ENCODE peak calls at places on chromosome 3, in four cellular contexts. One of them, this sample, is unnamed.

GRCh38 chr3:126672741-126673140 is 17.8 kb upstream of the TXNRD3 start:
- DNase-seq in transverse colon: no peak
- DNase-seq in breast epithelium: no peak
- DNase-seq in GM23338: no peak
- DNase-seq in this sample: no peak

GRCh38 chr3:137103739-137104138 is 146.0 kb downstream of the IL20RB start:
- DNase-seq in transverse colon: no peak
- DNase-seq in breast epithelium: no peak
- DNase-seq in GM23338: no peak
- DNase-seq in this sample: no peak

GRCh38 chr3:45330500-45331295 is 57.7 kb upstream of the LARS2 start:
- DNase-seq in transverse colon: no peak
- DNase-seq in breast epithelium: no peak
- DNase-seq in GM23338: no peak
- DNase-seq in this sample: no peak

GRCh38 chr3:73719877-73720276 is 95.1 kb upstream of the PDZRN3 start:
- DNase-seq in transverse colon: peak; percentile 54
- DNase-seq in breast epithelium: no peak
- DNase-seq in GM23338: no peak
- DNase-seq in this sample: no peak

GRCh38 chr3:44228894-44229293 is 12.8 kb upstream of the TOPAZ1 start:
- DNase-seq in transverse colon: no peak
- DNase-seq in breast epithelium: no peak
- DNase-seq in GM23338: no peak
- DNase-seq in this sample: no peak

GRCh38 chr3:42581400-42581708 is 413 bp downstream of the SEC22C start:
- DNase-seq in transverse colon: no peak
- DNase-seq in breast epithelium: no peak
- DNase-seq in GM23338: no peak
- DNase-seq in this sample: no peak

GRCh38 chr3:150521458-150521857 is 24.8 kb downstream of the SERP1 start:
- DNase-seq in transverse colon: no peak
- DNase-seq in breast epithelium: no peak
- DNase-seq in GM23338: no peak
- DNase-seq in this sample: no peak

GRCh38 chr3:124592658-124593441 is 137.4 kb upstream of the UMPS start:
- DNase-seq in transverse colon: peak; percentile 59
- DNase-seq in breast epithelium: no peak
- DNase-seq in GM23338: peak; percentile 72
- DNase-seq in this sample: no peak

GRCh38 chr3:146421814-146422748 is 47.3 kb downstream of the PLSCR2 start:
- DNase-seq in transverse colon: no peak
- DNase-seq in breast epithelium: no peak
- DNase-seq in GM23338: no peak
- DNase-seq in this sample: peak; percentile 59

GRCh38 chr3:134485075-134485536 is 679 bp downstream of the ANAPC13 start:
- DNase-seq in transverse colon: peak; percentile 44
- DNase-seq in breast epithelium: no peak
- DNase-seq in GM23338: peak; percentile 38
- DNase-seq in this sample: no peak
- TF ChIP-seq POLR2AphosphoS5 in transverse colon: no peak
- TF ChIP-seq POLR2AphosphoS5 in breast epithelium: no peak
- TF ChIP-seq POLR2AphosphoS5 in GM23338: no peak
- TF ChIP-seq POLR2AphosphoS5 in this sample: no peak

GRCh38 chr3:52043750-52044149 is 12.6 kb downstream of the DUSP7 start:
- DNase-seq in transverse colon: no peak
- DNase-seq in breast epithelium: no peak
- DNase-seq in GM23338: no peak
- DNase-seq in this sample: no peak

GRCh38 chr3:52046186-52046913 is 10.0 kb downstream of the DUSP7 start:
- DNase-seq in transverse colon: no peak
- DNase-seq in breast epithelium: no peak
- DNase-seq in GM23338: no peak
- DNase-seq in this sample: no peak

GRCh38 chr3:52046914-52047239 is 9.5 kb downstream of the DUSP7 start:
- DNase-seq in transverse colon: no peak
- DNase-seq in breast epithelium: no peak
- DNase-seq in GM23338: no peak
- DNase-seq in this sample: no peak

GRCh38 chr3:52047295-52047960 is 8.9 kb downstream of the DUSP7 start:
- DNase-seq in transverse colon: no peak
- DNase-seq in breast epithelium: no peak
- DNase-seq in GM23338: no peak
- DNase-seq in this sample: no peak

DNA sequence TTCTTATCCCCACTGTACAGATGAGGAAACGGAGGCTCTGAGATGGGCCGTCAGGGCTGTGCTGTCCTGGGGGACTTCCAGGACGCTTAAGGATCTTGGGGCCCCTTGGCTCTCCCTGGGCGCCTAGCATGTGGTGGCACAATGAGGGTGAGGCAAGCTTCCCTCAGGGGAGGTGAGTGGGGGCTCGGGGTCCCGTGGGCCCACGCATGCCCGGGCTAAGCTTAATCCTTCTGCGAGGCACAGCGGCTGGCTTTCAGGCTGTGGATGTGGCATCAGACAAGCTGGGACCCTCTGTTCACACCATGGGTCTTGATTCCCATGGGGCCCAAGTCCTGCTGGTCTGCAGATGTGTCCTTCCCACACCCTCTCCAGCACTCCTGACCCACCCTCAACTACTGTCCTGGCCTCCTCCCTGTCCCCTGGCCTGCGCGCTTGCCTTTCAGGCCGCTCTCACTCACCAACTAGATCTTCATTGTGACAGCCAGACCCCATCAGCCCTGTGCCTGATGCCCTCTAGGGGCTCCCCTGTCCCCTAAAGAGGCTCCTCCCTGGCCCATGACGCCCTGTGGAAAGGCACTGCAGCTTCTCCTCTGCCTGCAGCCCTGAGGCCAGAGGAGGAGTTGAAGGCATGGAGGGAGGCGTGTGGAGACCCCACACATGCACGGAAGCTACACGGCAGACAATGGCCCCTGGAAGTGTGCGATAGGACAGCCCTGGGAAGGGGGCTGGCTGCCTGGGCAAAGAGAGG is 11.3 kb downstream of the DUSP7 start:
- DNase-seq in transverse colon: no peak
- DNase-seq in breast epithelium: no peak
- DNase-seq in GM23338: peak; percentile 77
- DNase-seq in this sample: no peak
- H3K4me1 ChIP-seq in transverse colon: no peaks in the 10 kb centered on the region
- H3K4me1 ChIP-seq in breast epithelium: no peaks in the 10 kb centered on the region
- H3K4me1 ChIP-seq in GM23338: no peaks in the 10 kb centered on the region
- H3K4me1 ChIP-seq in this sample: peaks cover 21% of the 10 kb centered on the region

GRCh38 chr3:156311930-156312329 is 191.6 kb downstream of the KCNAB1 start:
- DNase-seq in transverse colon: no peak
- DNase-seq in breast epithelium: no peak
- DNase-seq in GM23338: no peak
- DNase-seq in this sample: no peak

GRCh38 chr3:156321934-156322333 is 201.6 kb downstream of the KCNAB1 start:
- DNase-seq in transverse colon: no peak
- DNase-seq in breast epithelium: no peak
- DNase-seq in GM23338: no peak
- DNase-seq in this sample: no peak

DNA sequence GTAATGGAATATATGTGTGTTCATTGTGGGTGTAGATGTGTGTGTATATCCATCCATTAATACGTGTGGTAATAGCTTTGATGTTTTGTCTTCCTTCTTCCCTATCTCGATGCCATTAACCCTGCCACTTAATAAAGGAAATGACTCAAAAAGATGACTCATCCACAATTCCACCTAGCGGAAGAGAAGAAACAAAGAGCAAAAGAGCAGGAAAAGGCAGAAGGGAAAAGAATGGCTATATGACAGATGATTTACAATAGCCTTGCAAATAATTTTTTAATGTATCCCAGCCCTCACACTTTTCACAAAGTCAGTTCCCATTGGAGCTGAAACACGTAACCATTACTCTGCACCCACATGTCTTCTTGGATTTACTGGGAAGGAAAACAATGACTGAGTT is 197.1 kb downstream of the KCNAB1 start:
- DNase-seq in transverse colon: no peak
- DNase-seq in breast epithelium: no peak
- DNase-seq in GM23338: peak; percentile 16
- DNase-seq in this sample: peak; percentile 7
- TF ChIP-seq POLR2AphosphoS5 in transverse colon: no peak
- TF ChIP-seq POLR2AphosphoS5 in breast epithelium: no peak
- TF ChIP-seq POLR2AphosphoS5 in GM23338: no peak
- TF ChIP-seq POLR2AphosphoS5 in this sample: no peak

GRCh38 chr3:130746296-130747039 is at the start of gene PIK3R4:
- DNase-seq in transverse colon: peak; percentile 96
- DNase-seq in breast epithelium: peak; percentile 93
- DNase-seq in GM23338: peak; percentile 100
- DNase-seq in this sample: peak; percentile 95

GRCh38 chr3:130739848-130740247 is 6.8 kb downstream of the PIK3R4 start:
- DNase-seq in transverse colon: no peak
- DNase-seq in breast epithelium: no peak
- DNase-seq in GM23338: no peak
- DNase-seq in this sample: no peak

GRCh38 chr3:130737622-130738021 is 9.0 kb downstream of the PIK3R4 start:
- DNase-seq in transverse colon: no peak
- DNase-seq in breast epithelium: no peak
- DNase-seq in GM23338: no peak
- DNase-seq in this sample: no peak

GRCh38 chr3:130743354-130743753 is 3.3 kb downstream of the PIK3R4 start:
- DNase-seq in transverse colon: no peak
- DNase-seq in breast epithelium: no peak
- DNase-seq in GM23338: no peak
- DNase-seq in this sample: no peak

GRCh38 chr3:130741946-130742610 is 4.6 kb downstream of the PIK3R4 start:
- DNase-seq in transverse colon: no peak
- DNase-seq in breast epithelium: no peak
- DNase-seq in GM23338: no peak
- DNase-seq in this sample: no peak
- H3K4me1 ChIP-seq in transverse colon: peaks cover 39% of the 10 kb centered on the region
- H3K4me1 ChIP-seq in breast epithelium: no peaks in the 10 kb centered on the region
- H3K4me1 ChIP-seq in GM23338: peaks cover 5% of the 10 kb centered on the region
- H3K4me1 ChIP-seq in this sample: peaks cover 24% of the 10 kb centered on the region

GRCh38 chr3:53518495-53518981 is 24.1 kb downstream of the CACNA1D start:
- DNase-seq in transverse colon: no peak
- DNase-seq in breast epithelium: no peak
- DNase-seq in GM23338: no peak
- DNase-seq in this sample: no peak
- TF ChIP-seq POLR2AphosphoS5 in transverse colon: no peak
- TF ChIP-seq POLR2AphosphoS5 in breast epithelium: no peak
- TF ChIP-seq POLR2AphosphoS5 in GM23338: no peak
- TF ChIP-seq POLR2AphosphoS5 in this sample: peak; percentile 54

GRCh38 chr3:71255498-71255897 is 328.0 kb downstream of the FOXP1 start:
- DNase-seq in transverse colon: no peak
- DNase-seq in breast epithelium: no peak
- DNase-seq in GM23338: no peak
- DNase-seq in this sample: no peak
- H3K4me1 ChIP-seq in transverse colon: peaks cover 30% of the 10 kb centered on the region
- H3K4me1 ChIP-seq in breast epithelium: no peaks in the 10 kb centered on the region
- H3K4me1 ChIP-seq in GM23338: peaks cover 9% of the 10 kb centered on the region
- H3K4me1 ChIP-seq in this sample: no peaks in the 10 kb centered on the region

GRCh38 chr3:17336291-17336690 is 406.1 kb downstream of the TBC1D5 start:
- DNase-seq in transverse colon: no peak
- DNase-seq in breast epithelium: no peak
- DNase-seq in GM23338: no peak
- DNase-seq in this sample: no peak

GRCh38 chr3:17340693-17341092 is 401.7 kb downstream of the TBC1D5 start:
- DNase-seq in transverse colon: no peak
- DNase-seq in breast epithelium: no peak
- DNase-seq in GM23338: no peak
- DNase-seq in this sample: no peak

GRCh38 chr3:17340261-17340660 is 402.2 kb downstream of the TBC1D5 start:
- DNase-seq in transverse colon: no peak
- DNase-seq in breast epithelium: no peak
- DNase-seq in GM23338: no peak
- DNase-seq in this sample: no peak

GRCh38 chr3:17342126-17342525 is 400.3 kb downstream of the TBC1D5 start:
- DNase-seq in transverse colon: no peak
- DNase-seq in breast epithelium: no peak
- DNase-seq in GM23338: no peak
- DNase-seq in this sample: no peak

DNA sequence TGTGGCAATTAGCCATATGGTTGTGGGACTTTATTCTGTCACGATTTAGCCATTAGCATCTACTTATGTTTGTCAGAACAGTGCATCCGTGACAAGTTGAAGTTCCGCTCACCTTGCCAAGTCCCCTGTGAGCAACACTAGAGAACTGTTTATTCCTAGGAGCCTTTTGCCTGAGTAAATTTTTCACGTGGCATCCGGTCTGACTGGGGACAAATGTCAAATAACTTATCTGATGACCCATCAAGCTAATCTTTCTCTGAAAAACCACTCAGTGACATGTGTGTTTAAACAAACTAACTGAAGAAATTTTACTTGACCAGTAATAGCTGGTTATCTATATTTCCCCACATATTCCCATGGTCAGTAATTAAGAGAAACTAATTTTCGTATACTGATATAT is 403.2 kb downstream of the TBC1D5 start:
- DNase-seq in transverse colon: no peak
- DNase-seq in breast epithelium: no peak
- DNase-seq in GM23338: no peak
- DNase-seq in this sample: no peak
- TF ChIP-seq POLR2AphosphoS5 in transverse colon: no peak
- TF ChIP-seq POLR2AphosphoS5 in breast epithelium: no peak
- TF ChIP-seq POLR2AphosphoS5 in GM23338: no peak
- TF ChIP-seq POLR2AphosphoS5 in this sample: no peak

GRCh38 chr3:165505657-165506056 is 309.5 kb upstream of the SLITRK3 start:
- DNase-seq in transverse colon: no peak
- DNase-seq in breast epithelium: no peak
- DNase-seq in GM23338: no peak
- DNase-seq in this sample: no peak
- H3K4me1 ChIP-seq in transverse colon: peaks cover 46% of the 10 kb centered on the region
- H3K4me1 ChIP-seq in breast epithelium: no peaks in the 10 kb centered on the region
- H3K4me1 ChIP-seq in GM23338: no peaks in the 10 kb centered on the region
- H3K4me1 ChIP-seq in this sample: no peaks in the 10 kb centered on the region

DNA sequence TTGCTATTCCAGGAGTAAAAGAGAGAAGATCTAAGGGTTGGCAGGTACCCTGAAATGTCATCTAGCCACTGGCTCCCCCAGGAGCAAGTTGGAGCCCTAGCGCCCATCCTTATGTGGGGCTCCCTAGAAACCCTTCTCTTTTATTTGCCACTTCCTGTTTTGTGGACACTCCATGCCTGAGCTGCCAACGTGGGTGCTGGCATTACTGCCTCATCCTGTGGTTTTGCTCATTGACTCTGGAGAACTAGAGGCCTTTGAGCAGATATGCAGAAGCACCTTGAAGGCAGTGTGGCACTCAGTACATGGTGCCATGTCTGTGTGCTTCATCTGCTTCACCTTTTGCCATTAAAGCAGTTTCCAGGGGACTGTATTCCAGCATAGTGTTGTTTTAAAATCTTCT is 8.1 kb downstream of the EDEM1 start:
- DNase-seq in transverse colon: no peak
- DNase-seq in breast epithelium: no peak
- DNase-seq in GM23338: no peak
- DNase-seq in this sample: no peak
- TF ChIP-seq POLR2AphosphoS5 in transverse colon: no peak
- TF ChIP-seq POLR2AphosphoS5 in breast epithelium: no peak
- TF ChIP-seq POLR2AphosphoS5 in GM23338: no peak
- TF ChIP-seq POLR2AphosphoS5 in this sample: no peak